ENCODE peak calls at places on chromosomes 13 and 19, in five cellular contexts. Z is fibroblast of the aortic adventitia, K is bronchial epithelial cell, G is fibroblast of pulmonary artery, Q is NB4. O is an unnamed sample.

GRCh38 chr13:61797397-61797796 is 381.7 kb upstream of the PCDH20 start:
- DNase-seq in Z (no peak), K (no peak), Q (no peak), G (no peak), O (no peak)

GRCh38 chr19:10238172-10238783 is 7.1 kb upstream of the S1PR2 start:
- DNase-seq in Q (peak; percentile 67), G (peak; percentile 96), Z (peak; percentile 97), K (peak; percentile 75), O (peak; percentile 81)

GRCh38 chr19:46361915-46362314 is 15.0 kb downstream of the PPP5C start:
- DNase-seq in Q (no peak), K (no peak), G (no peak), Z (no peak), O (no peak)

GRCh38 chr19:2523630-2524311 is 47.8 kb downstream of the GADD45B start:
- DNase-seq in G (peak; percentile 57), Z (peak; percentile 79), Q (no peak), K (no peak), O (peak; percentile 78)

GRCh38 chr13:27371932-27372331 is 52.5 kb upstream of the GTF3A start:
- DNase-seq in K (no peak), Q (no peak), G (no peak), Z (no peak), O (no peak)

GRCh38 chr13:30019648-30020626 is 169.5 kb upstream of the UBL3 start:
- DNase-seq in Z (no peak), Q (no peak), G (no peak), K (no peak), O (no peak)

GRCh38 chr13:111336666-111337065 is 16.2 kb downstream of the TEX29 start:
- DNase-seq in Q (no peak), G (peak; percentile 8), K (no peak), Z (peak; percentile 32), O (peak; percentile 30)

GRCh38 chr13:34156841-34157365 is 339.0 kb downstream of the RFC3 start:
- DNase-seq in K (peak; percentile 97), G (peak; percentile 95), Z (peak; percentile 88), Q (peak; percentile 78), O (peak; percentile 92)

GRCh38 chr13:114230117-114230516 is 4.6 kb upstream of the CDC16 start:
- DNase-seq in G (no peak), K (no peak), Q (peak; percentile 85), Z (peak; percentile 30), O (no peak)

GRCh38 chr19:58558066-58558622 is at the start of gene UBE2M:
- DNase-seq in Z (peak; percentile 33), G (peak; percentile 39), Q (peak; percentile 68), K (no peak), O (peak; percentile 54)

GRCh38 chr13:34410653-34411052 is 531.4 kb upstream of the NBEA start:
- DNase-seq in Z (peak; percentile 88), G (peak; percentile 34), K (no peak), Q (no peak), O (peak; percentile 54)

GRCh38 chr19:4337906-4338440 is 654 bp downstream of the STAP2 start:
- DNase-seq in Q (no peak), Z (peak; percentile 21), K (no peak), G (peak; percentile 54), O (peak; percentile 39)

GRCh38 chr19:39078436-39079200 is 5.5 kb upstream of the ACP7 start:
- DNase-seq in G (peak; percentile 96), Q (no peak), K (peak; percentile 98), Z (peak; percentile 99), O (peak; percentile 93)

GRCh38 chr19:28468701-28469459 is 744.1 kb downstream of the UQCRFS1 start:
- DNase-seq in Z (peak; percentile 84), Q (peak; percentile 40), G (peak; percentile 25), K (no peak), O (peak; percentile 18)

GRCh38 chr13:49584771-49585182 is 581 bp downstream of the RCBTB1 start:
- DNase-seq in G (no peak), K (no peak), Q (peak; percentile 32), Z (peak; percentile 30), O (peak; percentile 29)

GRCh38 chr13:28475916-28476725 is 18.8 kb downstream of the FLT1 start:
- DNase-seq in Q (peak; percentile 84), Z (peak; percentile 97), K (peak; percentile 89), G (peak; percentile 95), O (peak; percentile 94)

GRCh38 chr19:58196911-58197616 is 14.2 kb downstream of the ZNF274 start:
- DNase-seq in K (peak; percentile 26), G (peak; percentile 43), Z (peak; percentile 41), Q (peak; percentile 23), O (peak; percentile 28)

GRCh38 chr19:30133803-30134202 is 191.8 kb downstream of the URI1 start:
- DNase-seq in G (no peak), Q (no peak), K (no peak), Z (no peak), O (no peak)

GRCh38 chr13:63972328-63972727 is 2556.7 kb upstream of the PCDH20 start:
- DNase-seq in K (no peak), Z (no peak), G (no peak), Q (no peak), O (no peak)

GRCh38 chr19:49987159-49987698 is 26.3 kb upstream of the SIGLEC11 start:
- DNase-seq in K (peak; percentile 79), Z (peak; percentile 95), G (peak; percentile 95), Q (peak; percentile 99), O (peak; percentile 93)

GRCh38 chr19:4264812-4265211 is 14.3 kb upstream of the SHD start:
- DNase-seq in K (no peak), G (no peak), Z (no peak), Q (no peak), O (no peak)

GRCh38 chr19:12785431-12786011 is 5.8 kb upstream of the JUNB start:
- DNase-seq in Q (peak; percentile 78), K (no peak), G (no peak), Z (no peak), O (no peak)

GRCh38 chr13:93318538-93318937 is 91.9 kb downstream of the GPC6 start:
- DNase-seq in G (peak; percentile 67), K (peak; percentile 50), Q (peak; percentile 65), Z (peak; percentile 24), O (peak; percentile 56)

GRCh38 chr19:38731654-38732301 is 12.5 kb downstream of the CAPN12 start:
- DNase-seq in G (no peak), Z (no peak), Q (no peak), K (no peak), O (no peak)

DNA sequence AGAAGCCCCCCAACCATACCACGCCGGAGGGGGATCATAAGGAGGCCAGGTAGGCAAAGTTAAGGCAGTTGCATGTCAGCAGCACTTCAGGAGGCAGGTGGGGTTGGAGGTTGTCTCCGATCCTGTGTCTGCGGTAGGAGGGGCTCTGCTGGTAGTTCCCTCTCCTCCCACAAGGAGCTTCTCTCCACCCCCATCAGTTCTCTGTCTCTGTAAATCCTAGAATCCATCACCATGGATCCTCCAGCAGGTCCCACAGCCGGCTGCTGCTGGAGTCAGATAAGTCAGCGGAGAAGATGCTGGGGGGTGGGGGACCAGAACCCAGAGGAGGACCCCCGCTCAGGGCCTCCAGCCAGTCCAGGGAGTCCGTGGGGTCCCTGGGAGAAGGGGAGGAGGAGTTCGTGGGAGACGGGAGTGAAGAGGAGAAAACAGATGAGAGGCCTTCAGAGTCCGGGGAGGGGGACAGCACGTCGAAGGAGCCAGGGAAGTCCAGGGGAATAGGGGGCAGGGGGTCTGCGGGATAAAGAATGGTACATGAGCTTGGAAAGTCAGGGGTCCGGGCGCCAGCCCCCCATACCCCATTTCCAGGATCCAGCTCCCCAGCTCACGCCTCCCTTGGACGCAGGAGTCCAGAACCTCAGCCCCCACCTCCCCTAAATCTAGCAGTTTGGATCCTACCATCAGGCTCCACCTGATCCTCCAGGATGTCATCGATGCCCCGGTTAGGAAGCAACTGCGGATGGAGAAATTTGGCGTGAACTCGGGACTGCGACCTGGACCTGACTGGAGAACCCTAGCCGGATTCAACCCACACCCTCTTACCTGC is 6.3 kb downstream of the MAMSTR start:
- DNase-seq in Z (no peak), K (no peak), G (no peak), Q (peak; percentile 60), O (no peak)
- TF ChIP-seq CTCF in Z (peak; percentile 42), K (peak; percentile 35), G (peak; percentile 31), Q (peak; percentile 32), O (peak; percentile 60)

GRCh38 chr19:35938282-35939224 is 2.4 kb downstream of the LRFN3 start:
- DNase-seq in G (no peak), Z (no peak), K (no peak), Q (no peak), O (no peak)

GRCh38 chr19:35936738-35937268 is 629 bp downstream of the LRFN3 start:
- DNase-seq in Q (no peak), Z (no peak), K (no peak), G (no peak), O (no peak)

GRCh38 chr19:35939307-35940077 is 3.3 kb downstream of the LRFN3 start:
- DNase-seq in K (no peak), G (no peak), Z (no peak), Q (no peak), O (no peak)

GRCh38 chr19:35935911-35936737 is at the start of gene LRFN3:
- DNase-seq in Q (peak; percentile 20), G (peak; percentile 75), Z (peak; percentile 58), K (peak; percentile 39), O (peak; percentile 72)

GRCh38 chr19:35937345-35938281 is 1.4 kb downstream of the LRFN3 start:
- DNase-seq in Z (no peak), Q (no peak), G (no peak), K (no peak), O (no peak)
- H3K4me3 ChIP-seq in Z (peak overlapping the region; percentile 78), Q (no peak overlapping the region), G (peak overlapping the region; percentile 78), K (peak overlapping the region; percentile 51), O (peak overlapping the region; percentile 65)

DNA sequence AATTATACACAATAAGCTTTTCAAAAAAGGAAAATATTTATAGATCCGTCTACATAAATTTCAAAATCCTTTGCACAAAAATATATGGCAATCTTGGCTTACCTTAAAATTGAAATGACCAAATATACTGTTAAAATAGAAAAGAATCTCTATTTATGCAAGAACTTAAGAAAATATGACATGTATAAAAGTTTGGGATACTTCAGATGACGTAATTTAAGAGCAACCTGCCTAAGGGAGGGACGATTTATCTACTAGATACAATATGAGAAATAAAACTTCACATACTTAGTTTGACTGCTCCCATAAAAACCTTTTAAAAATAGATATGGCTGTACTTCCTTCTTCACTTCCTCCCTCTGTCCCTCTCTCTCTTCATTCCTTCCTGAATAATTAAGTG is 587.3 kb upstream of the SPRY2 start:
- DNase-seq in Z (no peak), K (no peak), Q (no peak), G (no peak), O (no peak)
- TF ChIP-seq CTCF in Z (no peak), K (no peak), Q (no peak), G (no peak), O (no peak)

DNA sequence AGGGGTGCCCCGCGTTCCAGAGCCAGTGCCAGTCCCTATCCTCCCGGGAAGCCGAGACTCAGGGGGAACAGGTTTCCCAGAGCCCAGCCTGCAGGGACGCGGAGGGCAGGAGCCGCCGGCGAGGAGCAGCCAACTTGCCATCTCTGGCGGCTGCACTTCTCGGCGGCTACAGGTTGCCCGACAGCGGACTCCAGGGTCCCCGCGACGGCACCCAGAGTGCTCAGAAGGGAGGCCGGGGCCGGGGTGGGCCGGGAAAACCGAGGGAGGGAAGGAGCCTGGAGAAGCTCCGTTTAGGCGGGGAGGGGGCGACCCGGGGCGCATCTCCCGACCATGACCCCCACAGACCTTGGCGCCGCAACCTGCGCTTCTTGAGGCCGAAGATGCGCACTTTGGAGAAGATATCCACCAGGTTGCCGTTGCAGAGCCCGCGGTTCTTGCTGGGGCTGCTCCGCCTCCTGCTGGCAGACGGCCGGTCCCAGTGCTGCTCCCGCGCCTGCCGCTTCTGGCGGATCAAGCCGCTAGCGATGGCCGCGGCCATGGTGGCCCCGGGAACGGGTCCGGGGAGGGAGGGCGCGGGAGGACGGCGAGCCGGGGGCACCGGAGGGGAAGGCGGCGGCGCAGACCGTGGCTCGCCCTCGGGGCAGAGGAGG is 463.8 kb downstream of the ITGBL1 start:
- DNase-seq in Z (no peak), Q (no peak), K (no peak), G (peak; percentile 2), O (peak; percentile 17)
- H3K4me3 ChIP-seq in Z (no peak overlapping the region), Q (no peak overlapping the region), K (no peak overlapping the region), G (no peak overlapping the region), O (no peak overlapping the region)

O was measured in cardiac fibroblast.